ENCODE peak calls at places on chromosomes 16 and 17, in seven cellular contexts. One of them, this sample, is unnamed.

GRCh38 chr17:77451894-77452852 is 311.4 kb downstream of the SEC14L1 start:
- DNase-seq in head of caudate nucleus: peak; percentile 41
- DNase-seq in GM04503: peak; percentile 48
- DNase-seq in endothelial cell: peak; percentile 50
- DNase-seq in WTC11: peak; percentile 72
- DNase-seq in EL: peak; percentile 82
- DNase-seq in HFFc6: peak; percentile 78
- DNase-seq in this sample: no peak

GRCh38 chr17:63998050-63998720 is at the start of gene PRR29:
- DNase-seq in EL: peak; percentile 66
- DNase-seq in GM04503: no peak
- DNase-seq in endothelial cell: peak; percentile 92
- DNase-seq in WTC11: peak; percentile 82
- DNase-seq in head of caudate nucleus: no peak
- DNase-seq in HFFc6: peak; percentile 13
- DNase-seq in this sample: peak; percentile 86

GRCh38 chr16:58661199-58661830 is 23.3 kb downstream of the SLC38A7 start:
- DNase-seq in endothelial cell: peak; percentile 48
- DNase-seq in head of caudate nucleus: no peak
- DNase-seq in EL: peak; percentile 89
- DNase-seq in HFFc6: peak; percentile 91
- DNase-seq in WTC11: peak; percentile 23
- DNase-seq in GM04503: peak; percentile 62
- DNase-seq in this sample: peak; percentile 42

GRCh38 chr16:88430185-88430523 is 22.9 kb upstream of the ZFPM1 start:
- DNase-seq in GM04503: no peak
- DNase-seq in WTC11: no peak
- DNase-seq in head of caudate nucleus: no peak
- DNase-seq in EL: no peak
- DNase-seq in HFFc6: no peak
- DNase-seq in endothelial cell: peak; percentile 38
- DNase-seq in this sample: no peak

GRCh38 chr16:69607674-69608073 is 41.9 kb downstream of the NFAT5 start:
- DNase-seq in WTC11: no peak
- DNase-seq in EL: no peak
- DNase-seq in HFFc6: no peak
- DNase-seq in head of caudate nucleus: no peak
- DNase-seq in endothelial cell: no peak
- DNase-seq in GM04503: no peak
- DNase-seq in this sample: no peak

GRCh38 chr17:81251091-81251942 is 12.2 kb downstream of the NDUFAF8 start:
- DNase-seq in HFFc6: no peak
- DNase-seq in head of caudate nucleus: no peak
- DNase-seq in GM04503: no peak
- DNase-seq in WTC11: no peak
- DNase-seq in EL: no peak
- DNase-seq in endothelial cell: no peak
- DNase-seq in this sample: no peak

GRCh38 chr17:74520790-74521480 is 10.3 kb downstream of the CD300LB start:
- DNase-seq in GM04503: no peak
- DNase-seq in WTC11: no peak
- DNase-seq in endothelial cell: no peak
- DNase-seq in head of caudate nucleus: no peak
- DNase-seq in EL: no peak
- DNase-seq in HFFc6: no peak
- DNase-seq in this sample: peak; percentile 29

GRCh38 chr16:81609323-81609892 is 164.8 kb downstream of the CMIP start:
- DNase-seq in GM04503: no peak
- DNase-seq in head of caudate nucleus: no peak
- DNase-seq in WTC11: no peak
- DNase-seq in endothelial cell: no peak
- DNase-seq in EL: no peak
- DNase-seq in HFFc6: no peak
- DNase-seq in this sample: no peak

GRCh38 chr17:3558603-3559269 is 1.1 kb upstream of the TRPV3 start:
- DNase-seq in head of caudate nucleus: no peak
- DNase-seq in endothelial cell: no peak
- DNase-seq in GM04503: no peak
- DNase-seq in WTC11: no peak
- DNase-seq in HFFc6: peak; percentile 52
- DNase-seq in EL: peak; percentile 45
- DNase-seq in this sample: peak; percentile 73

GRCh38 chr16:4840984-4841383 is 6.1 kb downstream of the GLYR1 start:
- DNase-seq in EL: no peak
- DNase-seq in head of caudate nucleus: no peak
- DNase-seq in endothelial cell: no peak
- DNase-seq in HFFc6: no peak
- DNase-seq in GM04503: no peak
- DNase-seq in WTC11: no peak
- DNase-seq in this sample: no peak

GRCh38 chr16:7962480-7962879 is 627.8 kb downstream of the TMEM114 start:
- DNase-seq in HFFc6: no peak
- DNase-seq in GM04503: no peak
- DNase-seq in endothelial cell: no peak
- DNase-seq in EL: no peak
- DNase-seq in WTC11: no peak
- DNase-seq in head of caudate nucleus: no peak
- DNase-seq in this sample: no peak

GRCh38 chr17:74212262-74212912 is 984 bp upstream of the TTYH2 start:
- DNase-seq in head of caudate nucleus: no peak
- DNase-seq in endothelial cell: no peak
- DNase-seq in HFFc6: no peak
- DNase-seq in GM04503: no peak
- DNase-seq in WTC11: peak; percentile 48
- DNase-seq in EL: peak; percentile 47
- DNase-seq in this sample: peak; percentile 48

GRCh38 chr17:9204623-9205329 is 183.5 kb downstream of the NTN1 start:
- DNase-seq in head of caudate nucleus: no peak
- DNase-seq in EL: no peak
- DNase-seq in GM04503: no peak
- DNase-seq in endothelial cell: no peak
- DNase-seq in HFFc6: no peak
- DNase-seq in WTC11: no peak
- DNase-seq in this sample: no peak

GRCh38 chr16:2520784-2521577 is 810 bp downstream of the AMDHD2 start:
- DNase-seq in endothelial cell: no peak
- DNase-seq in head of caudate nucleus: no peak
- DNase-seq in EL: no peak
- DNase-seq in GM04503: no peak
- DNase-seq in WTC11: no peak
- DNase-seq in HFFc6: no peak
- DNase-seq in this sample: peak; percentile 81

GRCh38 chr17:51818777-51819176 is 339.7 kb downstream of the CA10 start:
- DNase-seq in EL: no peak
- DNase-seq in endothelial cell: no peak
- DNase-seq in WTC11: no peak
- DNase-seq in GM04503: no peak
- DNase-seq in HFFc6: no peak
- DNase-seq in head of caudate nucleus: no peak
- DNase-seq in this sample: no peak

GRCh38 chr16:79850348-79850747 is 249.8 kb upstream of the MAF start:
- DNase-seq in WTC11: no peak
- DNase-seq in head of caudate nucleus: no peak
- DNase-seq in HFFc6: no peak
- DNase-seq in EL: no peak
- DNase-seq in endothelial cell: no peak
- DNase-seq in GM04503: no peak
- DNase-seq in this sample: no peak

GRCh38 chr17:45146616-45147101 is 1.6 kb upstream of the HEXIM1 start:
- DNase-seq in endothelial cell: no peak
- DNase-seq in HFFc6: peak; percentile 68
- DNase-seq in WTC11: no peak
- DNase-seq in EL: peak; percentile 76
- DNase-seq in head of caudate nucleus: no peak
- DNase-seq in GM04503: no peak
- DNase-seq in this sample: no peak

GRCh38 chr16:732936-733335 is 6.0 kb downstream of the HAGHL start:
- DNase-seq in GM04503: no peak
- DNase-seq in WTC11: no peak
- DNase-seq in head of caudate nucleus: peak; percentile 37
- DNase-seq in EL: no peak
- DNase-seq in endothelial cell: no peak
- DNase-seq in HFFc6: no peak
- DNase-seq in this sample: no peak

GRCh38 chr17:9432867-9433495 is 142.6 kb downstream of the STX8 start:
- DNase-seq in endothelial cell: no peak
- DNase-seq in HFFc6: peak; percentile 10
- DNase-seq in WTC11: no peak
- DNase-seq in GM04503: peak; percentile 33
- DNase-seq in head of caudate nucleus: no peak
- DNase-seq in EL: no peak
- DNase-seq in this sample: no peak

GRCh38 chr17:76789235-76789788 is 51.4 kb downstream of the MFSD11 start:
- DNase-seq in HFFc6: no peak
- DNase-seq in head of caudate nucleus: no peak
- DNase-seq in endothelial cell: no peak
- DNase-seq in WTC11: no peak
- DNase-seq in GM04503: no peak
- DNase-seq in EL: no peak
- DNase-seq in this sample: no peak

GRCh38 chr17:80836971-80837481 is 154.6 kb upstream of the CHMP6 start:
- DNase-seq in EL: no peak
- DNase-seq in HFFc6: no peak
- DNase-seq in WTC11: no peak
- DNase-seq in head of caudate nucleus: no peak
- DNase-seq in endothelial cell: no peak
- DNase-seq in GM04503: no peak
- DNase-seq in this sample: no peak

GRCh38 chr17:28433696-28434095 is 27.7 kb upstream of the SLC46A1 start:
- DNase-seq in WTC11: no peak
- DNase-seq in GM04503: no peak
- DNase-seq in endothelial cell: no peak
- DNase-seq in EL: no peak
- DNase-seq in head of caudate nucleus: no peak
- DNase-seq in HFFc6: no peak
- DNase-seq in this sample: no peak

GRCh38 chr16:66274335-66275110 is 92.0 kb upstream of the CDH5 start:
- DNase-seq in WTC11: no peak
- DNase-seq in head of caudate nucleus: no peak
- DNase-seq in GM04503: no peak
- DNase-seq in HFFc6: peak; percentile 43
- DNase-seq in endothelial cell: no peak
- DNase-seq in EL: peak; percentile 40
- DNase-seq in this sample: peak; percentile 33

GRCh38 chr17:39092672-39093250 is 58.7 kb downstream of the PLXDC1 start:
- DNase-seq in endothelial cell: no peak
- DNase-seq in EL: no peak
- DNase-seq in HFFc6: no peak
- DNase-seq in head of caudate nucleus: no peak
- DNase-seq in WTC11: no peak
- DNase-seq in GM04503: no peak
- DNase-seq in this sample: no peak